ENCODE peak calls at places on chromosome 6, in six cellular contexts. R, V, F, A, U and E are unnamed samples. For H3K4me1, the result is how much of the 10 kb centered on the place peaks cover.

GRCh38 chr6:146876271-146877151 is 277.7 kb downstream of the ADGB start:
- DNase-seq in R (no peak), V (no peak), F (no peak), A (no peak), U (no peak), E (no peak)

GRCh38 chr6:28922004-28922840 is 1.6 kb downstream of the TRIM27 start:
- DNase-seq in R (no peak), V (peak), F (no peak), A (peak), U (no peak), E (no peak)

GRCh38 chr6:43090557-43090952 is 14.4 kb downstream of the PTK7 start:
- DNase-seq in R (no peak), V (no peak), F (peak), A (no peak), U (no peak), E (no peak)

GRCh38 chr6:169976301-169977081 is 225.1 kb downstream of the ERMARD start:
- DNase-seq in R (no peak), V (no peak), F (no peak), A (no peak), U (no peak), E (no peak)

GRCh38 chr6:90131091-90131490 is 165.6 kb downstream of the BACH2 start:
- DNase-seq in R (no peak), V (no peak), F (no peak), A (no peak), U (no peak), E (no peak)

GRCh38 chr6:105748737-105749161 is 337.4 kb upstream of the PRDM1 start:
- DNase-seq in R (no peak), V (no peak), F (peak), A (no peak), U (no peak), E (no peak)

GRCh38 chr6:96851858-96852257 is 14.6 kb upstream of the GPR63 start:
- DNase-seq in R (no peak), V (no peak), F (no peak), A (no peak), U (no peak), E (no peak)

GRCh38 chr6:69887714-69888345 is 21.5 kb downstream of the COL19A1 start:
- DNase-seq in R (no peak), V (no peak), F (no peak), A (no peak), U (no peak), E (no peak)

GRCh38 chr6:134724653-134725340 is 225.1 kb downstream of the ALDH8A1 start:
- DNase-seq in R (no peak), V (no peak), F (no peak), A (no peak), U (no peak), E (no peak)
- H3K27ac ChIP-seq in R (no peak), V (no peak), F (no peak), A (no peak), U (no peak), E (no peak)

DNA sequence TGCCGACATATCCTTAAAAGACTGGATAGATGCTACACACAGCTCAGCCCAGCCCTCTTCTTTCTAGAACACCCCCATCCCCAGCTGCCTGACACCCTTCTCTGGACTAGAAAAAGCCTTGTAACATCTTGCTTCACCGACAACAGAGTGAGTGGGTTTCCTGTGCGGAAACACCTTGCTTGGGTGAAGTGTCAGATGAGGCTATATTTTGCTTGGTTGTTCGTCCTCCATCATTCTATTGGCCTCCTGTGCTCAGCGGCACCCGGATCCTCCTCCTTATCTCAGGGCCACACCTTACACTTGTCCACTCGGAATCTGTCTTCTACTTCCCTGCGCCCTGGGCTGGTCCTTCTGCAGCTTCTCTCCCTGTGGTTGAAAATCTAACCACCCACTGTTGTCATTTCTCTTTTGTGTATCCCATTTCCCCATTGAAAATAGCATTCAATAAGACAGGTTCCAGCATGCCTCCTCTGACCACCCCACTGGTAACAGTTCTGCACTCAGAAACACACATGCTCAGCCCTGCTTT is 101.3 kb upstream of the MLN start:
- DNase-seq in R (peak), V (no peak), F (no peak), A (no peak), U (no peak), E (peak)
- H3K4me1 ChIP-seq in R (half or more), V (under half), F (under half), A (under half), U (under half), E (under half)

DNA sequence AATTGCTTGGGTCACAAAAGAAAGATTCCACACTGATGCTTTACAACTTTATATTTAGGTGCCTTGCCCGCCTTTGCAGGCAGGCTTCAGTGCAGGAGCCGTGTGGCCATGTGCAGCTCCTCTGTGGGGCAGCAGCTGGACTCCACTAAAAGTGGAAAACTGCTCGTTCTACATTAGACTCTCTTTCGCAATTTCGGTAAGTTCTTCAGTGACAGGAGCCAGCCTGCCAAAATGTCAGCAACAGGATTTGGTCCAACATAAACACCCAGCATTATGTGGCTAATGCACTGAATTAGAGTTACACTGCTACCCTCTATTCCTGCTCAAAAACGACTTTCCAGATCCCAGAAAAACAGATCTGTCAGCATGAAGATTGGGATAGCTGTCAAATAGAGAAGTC is 174.4 kb upstream of the KCNK16 start:
- DNase-seq in R (no peak), V (no peak), F (no peak), A (peak), U (peak), E (no peak)
- H3K27ac ChIP-seq in R (no peak), V (no peak), F (no peak), A (no peak), U (peak), E (no peak)

GRCh38 chr6:142372348-142372747 is 70.5 kb downstream of the ADGRG6 start:
- DNase-seq in R (no peak), V (no peak), F (no peak), A (no peak), U (no peak), E (no peak)

GRCh38 chr6:142367061-142367460 is 65.3 kb downstream of the ADGRG6 start:
- DNase-seq in R (no peak), V (no peak), F (no peak), A (no peak), U (no peak), E (no peak)

GRCh38 chr6:142361765-142362540 is 60.1 kb downstream of the ADGRG6 start:
- DNase-seq in R (no peak), V (peak), F (no peak), A (no peak), U (no peak), E (no peak)

GRCh38 chr6:142369266-142369665 is 67.5 kb downstream of the ADGRG6 start:
- DNase-seq in R (no peak), V (no peak), F (no peak), A (no peak), U (no peak), E (no peak)

GRCh38 chr6:142367501-142368018 is 65.8 kb downstream of the ADGRG6 start:
- DNase-seq in R (no peak), V (no peak), F (no peak), A (no peak), U (no peak), E (no peak)
- H3K4me1 ChIP-seq in R (under half), V (under half), F (under half), A (under half), U (under half), E (under half)

GRCh38 chr6:46453756-46454316 is 37.4 kb downstream of the RCAN2 start:
- DNase-seq in R (no peak), V (no peak), F (no peak), A (no peak), U (no peak), E (no peak)

GRCh38 chr6:46454691-46455090 is 36.6 kb downstream of the RCAN2 start:
- DNase-seq in R (no peak), V (no peak), F (no peak), A (no peak), U (no peak), E (no peak)

GRCh38 chr6:46452312-46452917 is 38.8 kb downstream of the RCAN2 start:
- DNase-seq in R (no peak), V (no peak), F (no peak), A (no peak), U (no peak), E (no peak)

GRCh38 chr6:46453221-46453620 is 38.0 kb downstream of the RCAN2 start:
- DNase-seq in R (no peak), V (no peak), F (no peak), A (no peak), U (no peak), E (no peak)

DNA sequence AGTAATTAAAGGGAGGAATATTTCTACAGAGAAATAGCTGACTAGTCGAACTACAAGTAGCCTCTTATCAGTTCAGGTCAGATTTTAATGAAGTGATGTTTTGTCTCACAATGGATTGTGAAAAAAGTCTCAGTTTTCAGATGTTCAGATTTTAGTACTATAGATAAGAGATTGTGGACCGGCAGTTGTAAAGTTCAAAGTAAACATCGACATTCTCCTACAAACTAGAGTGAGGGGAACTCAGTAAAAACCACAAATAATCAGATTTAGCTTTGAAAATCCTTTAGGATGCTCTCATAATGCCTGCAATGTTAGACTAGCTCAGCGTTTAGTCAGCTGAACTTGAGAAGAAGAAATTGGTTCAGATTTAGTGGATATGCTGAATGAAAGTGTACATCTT is 39.9 kb downstream of the RCAN2 start:
- DNase-seq in R (no peak), V (no peak), F (no peak), A (no peak), U (no peak), E (no peak)
- H3K27ac ChIP-seq in R (no peak), V (no peak), F (no peak), A (no peak), U (no peak), E (no peak)

GRCh38 chr6:41080623-41081022 is 7.8 kb downstream of the NFYA start:
- DNase-seq in R (peak), V (no peak), F (no peak), A (no peak), U (no peak), E (no peak)

GRCh38 chr6:41077536-41077935 is 4.8 kb downstream of the NFYA start:
- DNase-seq in R (no peak), V (no peak), F (no peak), A (no peak), U (no peak), E (no peak)

GRCh38 chr6:41074692-41075436 is 2.1 kb downstream of the NFYA start:
- DNase-seq in R (no peak), V (peak), F (no peak), A (no peak), U (peak), E (no peak)

GRCh38 chr6:41083072-41083471 is 10.3 kb downstream of the NFYA start:
- DNase-seq in R (no peak), V (no peak), F (no peak), A (no peak), U (no peak), E (no peak)

DNA sequence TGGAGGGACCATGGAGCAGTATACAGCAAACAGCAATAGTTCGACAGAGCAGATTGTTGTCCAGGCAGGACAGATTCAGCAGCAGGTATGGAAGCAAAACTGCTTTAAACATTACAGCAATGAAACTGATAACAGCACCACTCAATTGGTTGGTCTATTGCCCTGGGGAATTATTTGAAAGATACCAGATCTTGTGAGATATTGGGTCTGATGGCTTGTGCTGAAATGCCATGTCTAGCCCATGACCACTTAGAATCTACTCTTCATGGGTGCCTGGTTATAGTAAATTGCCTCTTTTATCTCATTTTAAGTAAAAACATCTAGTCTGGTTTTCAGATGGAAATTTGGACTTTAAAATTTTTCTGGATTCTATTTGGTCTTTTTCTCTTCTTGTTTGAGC is 6.3 kb downstream of the NFYA start:
- DNase-seq in R (no peak), V (no peak), F (no peak), A (no peak), U (no peak), E (no peak)
- H3K4me1 ChIP-seq in R (half or more), V (under half), F (under half), A (under half), U (under half), E (under half)

DNA sequence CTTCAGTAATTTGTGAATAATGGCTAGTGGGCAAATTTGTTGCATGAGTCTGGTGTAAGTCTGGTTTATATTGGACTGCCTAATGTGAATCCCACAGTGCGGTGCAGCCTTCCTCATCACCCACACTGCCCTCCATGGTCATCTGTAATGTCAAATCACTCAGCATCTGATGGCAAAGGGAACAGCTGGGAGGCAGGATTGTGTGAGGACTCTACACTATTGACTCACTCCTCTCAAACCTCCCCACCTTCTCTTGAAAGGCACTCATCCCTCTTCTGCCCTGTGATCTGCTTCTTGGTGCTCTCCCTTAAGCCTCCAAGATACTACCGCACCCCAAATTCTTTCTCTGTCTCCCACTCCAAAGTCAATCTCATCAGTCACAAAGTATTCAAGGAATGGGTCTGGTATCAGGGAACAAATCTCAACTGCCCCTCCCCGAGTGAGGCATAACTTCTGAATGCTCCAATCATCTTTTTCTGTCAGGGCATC is 146.0 kb upstream of the BEND6 start:
- DNase-seq in R (no peak), V (no peak), F (peak), A (no peak), U (no peak), E (no peak)
- H3K27ac ChIP-seq in R (no peak), V (no peak), F (peak), A (no peak), U (no peak), E (no peak)

GRCh38 chr6:3740551-3741476 is 10.7 kb downstream of the PXDC1 start:
- DNase-seq in R (no peak), V (no peak), F (no peak), A (no peak), U (no peak), E (no peak)
- H3K4me1 ChIP-seq in R (under half), V (half or more), F (under half), A (under half), U (under half), E (under half)

GRCh38 chr6:109002882-109003281 is 91.8 kb downstream of the SESN1 start:
- DNase-seq in R (no peak), V (no peak), F (no peak), A (no peak), U (no peak), E (no peak)

GRCh38 chr6:108999428-108999827 is 95.2 kb downstream of the SESN1 start:
- DNase-seq in R (no peak), V (no peak), F (no peak), A (no peak), U (no peak), E (no peak)

GRCh38 chr6:109000289-109000688 is 94.4 kb downstream of the SESN1 start:
- DNase-seq in R (no peak), V (no peak), F (no peak), A (no peak), U (no peak), E (no peak)

GRCh38 chr6:109001554-109001953 is 93.1 kb downstream of the SESN1 start:
- DNase-seq in R (no peak), V (no peak), F (no peak), A (no peak), U (no peak), E (no peak)

GRCh38 chr6:109002100-109002697 is 92.4 kb downstream of the SESN1 start:
- DNase-seq in R (no peak), V (no peak), F (no peak), A (no peak), U (no peak), E (no peak)
- H3K27ac ChIP-seq in R (no peak), V (no peak), F (no peak), A (peak), U (peak), E (no peak)

GRCh38 chr6:157271441-157271840 is 51.9 kb downstream of the TMEM242 start:
- DNase-seq in R (no peak), V (no peak), F (no peak), A (no peak), U (no peak), E (no peak)

GRCh38 chr6:157271911-157272310 is 51.4 kb downstream of the TMEM242 start:
- DNase-seq in R (no peak), V (no peak), F (no peak), A (no peak), U (no peak), E (no peak)

GRCh38 chr6:157272372-157272771 is 50.9 kb downstream of the TMEM242 start:
- DNase-seq in R (no peak), V (no peak), F (no peak), A (no peak), U (no peak), E (no peak)

GRCh38 chr6:157270308-157270707 is 53.0 kb downstream of the TMEM242 start:
- DNase-seq in R (no peak), V (no peak), F (no peak), A (no peak), U (no peak), E (no peak)

DNA sequence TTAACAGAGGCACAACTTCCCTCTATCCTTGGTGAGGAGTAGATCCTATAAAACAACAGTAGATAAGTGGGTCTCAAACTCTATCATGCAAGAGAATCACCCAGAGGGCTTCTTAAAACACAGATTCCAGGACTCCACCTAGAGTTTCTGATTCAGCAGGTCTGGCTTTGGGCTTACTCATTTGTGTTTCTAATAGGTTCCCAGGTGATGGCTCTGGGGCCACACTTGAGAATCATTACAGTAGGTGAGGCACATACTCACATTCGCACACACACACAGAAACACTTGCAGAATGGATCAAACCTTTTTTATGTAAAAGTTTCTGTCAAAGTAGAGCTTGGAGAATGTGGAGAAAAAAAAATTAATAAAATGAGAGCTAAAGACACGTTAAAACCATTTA is 52.4 kb downstream of the TMEM242 start:
- DNase-seq in R (no peak), V (no peak), F (no peak), A (no peak), U (no peak), E (no peak)
- H3K4me1 ChIP-seq in R (under half), V (under half), F (under half), A (under half), U (under half), E (under half)